ENCODE peak calls at places on chromosomes 13 and 19, in eight cellular contexts. D, U, H, F, O, X, R and Q are unnamed samples.

GRCh38 chr19:29003641-29004409 is 209.1 kb downstream of the UQCRFS1 start:
- DNase-seq in D (no peak), U (no peak), H (no peak), F (no peak), O (no peak), X (no peak), R (no peak), Q (no peak)

GRCh38 chr19:30719189-30719990 is 347.2 kb downstream of the ZNF536 start:
- DNase-seq in D (no peak), U (no peak), H (no peak), F (peak), O (no peak), X (peak), R (peak), Q (no peak)

GRCh38 chr13:112623051-112623711 is 35.2 kb upstream of the TUBGCP3 start:
- DNase-seq in D (no peak), U (no peak), H (no peak), F (no peak), O (no peak), X (no peak), R (no peak), Q (no peak)

GRCh38 chr13:51519839-51520238 is 64.4 kb upstream of the WDFY2 start:
- DNase-seq in D (no peak), U (peak), H (peak), F (no peak), O (no peak), X (no peak), R (no peak), Q (no peak)

GRCh38 chr13:65112123-65113075 is 2117.7 kb downstream of the PCDH9 start:
- DNase-seq in D (no peak), U (peak), H (peak), F (no peak), O (no peak), X (no peak), R (no peak), Q (no peak)

GRCh38 chr19:48239582-48240141 is 16.1 kb downstream of the CARD8 start:
- DNase-seq in D (no peak), U (peak), H (peak), F (no peak), O (no peak), X (no peak), R (no peak), Q (no peak)

GRCh38 chr13:57629821-57630235 is 1.7 kb upstream of the PCDH17 start:
- DNase-seq in D (no peak), U (peak), H (peak), F (no peak), O (peak), X (peak), R (peak), Q (peak)

GRCh38 chr19:43524922-43525835 is 1.8 kb downstream of the ETHE1 start:
- DNase-seq in D (peak), U (peak), H (peak), F (peak), O (no peak), X (peak), R (peak), Q (peak)

GRCh38 chr19:33905937-33906577 is 109.4 kb downstream of the KCTD15 start:
- DNase-seq in D (no peak), U (peak), H (no peak), F (peak), O (peak), X (peak), R (peak), Q (peak)

GRCh38 chr13:42836930-42837329 is 55.5 kb downstream of the FAM216B start:
- DNase-seq in D (no peak), U (peak), H (peak), F (no peak), O (no peak), X (no peak), R (no peak), Q (no peak)

GRCh38 chr13:108915095-108915633 is 285.8 kb downstream of the MYO16 start:
- DNase-seq in D (no peak), U (peak), H (peak), F (no peak), O (no peak), X (no peak), R (no peak), Q (no peak)

GRCh38 chr13:65889368-65889767 is 1340.8 kb downstream of the PCDH9 start:
- DNase-seq in D (no peak), U (peak), H (peak), F (no peak), O (no peak), X (no peak), R (no peak), Q (no peak)

GRCh38 chr19:55248704-55249103 is 10.1 kb downstream of the PPP6R1 start:
- DNase-seq in D (no peak), U (no peak), H (no peak), F (no peak), O (no peak), X (no peak), R (no peak), Q (no peak)

GRCh38 chr13:32023698-32024097 is 7.9 kb upstream of the FRY start:
- DNase-seq in D (no peak), U (peak), H (no peak), F (no peak), O (no peak), X (no peak), R (no peak), Q (no peak)

GRCh38 chr13:71864981-71865857 is 1.8 kb downstream of the DACH1 start:
- DNase-seq in D (no peak), U (no peak), H (no peak), F (no peak), O (no peak), X (peak), R (peak), Q (no peak)

GRCh38 chr19:48837081-48837524 is 812 bp upstream of the HSD17B14 start:
- DNase-seq in D (peak), U (peak), H (peak), F (peak), O (no peak), X (peak), R (peak), Q (peak)

GRCh38 chr19:37903096-37903495 is 3.3 kb downstream of the WDR87 start:
- DNase-seq in D (no peak), U (no peak), H (no peak), F (no peak), O (no peak), X (no peak), R (no peak), Q (no peak)

GRCh38 chr19:29664753-29665214 is 477 bp upstream of the PLEKHF1 start:
- DNase-seq in D (no peak), U (no peak), H (no peak), F (no peak), O (no peak), X (no peak), R (no peak), Q (no peak)

GRCh38 chr19:10219678-10220077 is 11.5 kb downstream of the S1PR2 start:
- DNase-seq in D (no peak), U (peak), H (peak), F (no peak), O (peak), X (no peak), R (no peak), Q (no peak)

GRCh38 chr13:52447354-52447753 is 3.1 kb downstream of the VPS36 start:
- DNase-seq in D (no peak), U (no peak), H (peak), F (no peak), O (no peak), X (no peak), R (no peak), Q (no peak)

GRCh38 chr19:54708781-54709180 is 15.5 kb upstream of the KIR3DL3 start:
- DNase-seq in D (no peak), U (no peak), H (no peak), F (no peak), O (no peak), X (no peak), R (no peak), Q (no peak)

GRCh38 chr13:31790992-31791391 is 51.7 kb downstream of the RXFP2 start:
- DNase-seq in D (no peak), U (no peak), H (peak), F (no peak), O (no peak), X (no peak), R (no peak), Q (no peak)

GRCh38 chr13:43441916-43442315 is 344.9 kb downstream of the ENOX1 start:
- DNase-seq in D (no peak), U (no peak), H (no peak), F (no peak), O (no peak), X (no peak), R (no peak), Q (no peak)

GRCh38 chr19:45125975-45126493 is 33.1 kb downstream of the PPP1R37 start:
- DNase-seq in D (peak), U (peak), H (peak), F (no peak), O (peak), X (no peak), R (peak), Q (peak)

GRCh38 chr13:36420437-36420891 is 11.8 kb upstream of the CCNA1 start:
- DNase-seq in D (peak), U (peak), H (peak), F (peak), O (peak), X (peak), R (peak), Q (peak)

GRCh38 chr19:10888421-10888866 is 17.1 kb downstream of the CARM1 start:
- DNase-seq in D (no peak), U (no peak), H (no peak), F (no peak), O (no peak), X (no peak), R (no peak), Q (no peak)

GRCh38 chr19:49546825-49547565 is 19.2 kb downstream of the RCN3 start:
- DNase-seq in D (peak), U (peak), H (peak), F (peak), O (peak), X (peak), R (no peak), Q (peak)

GRCh38 chr13:94703271-94703670 is 9.1 kb downstream of the SOX21 start:
- DNase-seq in D (no peak), U (no peak), H (no peak), F (no peak), O (no peak), X (no peak), R (no peak), Q (no peak)

GRCh38 chr19:11020423-11020822 is 59.6 kb downstream of the SMARCA4 start:
- DNase-seq in D (no peak), U (no peak), H (no peak), F (no peak), O (no peak), X (no peak), R (no peak), Q (no peak)

GRCh38 chr19:55647732-55648656 is at the start of gene CCDC106:
- DNase-seq in D (peak), U (peak), H (peak), F (no peak), O (peak), X (peak), R (no peak), Q (no peak)

GRCh38 chr13:75687145-75687763 is 51.1 kb downstream of the LMO7 start:
- DNase-seq in D (no peak), U (peak), H (peak), F (no peak), O (peak), X (no peak), R (no peak), Q (no peak)

DNA sequence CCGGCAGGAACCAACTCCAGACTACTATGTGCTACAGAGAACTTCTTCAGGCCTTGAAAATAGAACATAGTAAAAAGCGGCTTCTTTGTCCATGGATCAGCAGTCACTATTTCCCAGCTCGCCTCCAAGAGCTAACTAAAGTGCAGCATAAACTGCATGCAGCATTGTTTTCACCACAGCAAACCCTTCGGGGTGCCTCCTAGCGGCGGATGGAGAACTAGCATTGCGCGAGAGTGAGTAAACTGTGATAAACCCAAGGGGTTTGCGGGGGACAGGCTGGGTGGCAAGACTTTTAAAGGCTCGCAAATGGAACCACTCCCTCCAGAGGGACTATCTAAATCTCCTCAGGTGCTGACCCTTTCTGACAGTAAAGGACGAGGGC is 21.6 kb upstream of the SGCG start:
- DNase-seq in D (no peak), U (peak), H (peak), F (no peak), O (peak), X (no peak), R (no peak), Q (no peak)
- TF ChIP-seq CTCF in D (no peak), U (peak), H (peak), F (peak), O (peak), X (no peak), R (peak), Q (no peak)

DNA sequence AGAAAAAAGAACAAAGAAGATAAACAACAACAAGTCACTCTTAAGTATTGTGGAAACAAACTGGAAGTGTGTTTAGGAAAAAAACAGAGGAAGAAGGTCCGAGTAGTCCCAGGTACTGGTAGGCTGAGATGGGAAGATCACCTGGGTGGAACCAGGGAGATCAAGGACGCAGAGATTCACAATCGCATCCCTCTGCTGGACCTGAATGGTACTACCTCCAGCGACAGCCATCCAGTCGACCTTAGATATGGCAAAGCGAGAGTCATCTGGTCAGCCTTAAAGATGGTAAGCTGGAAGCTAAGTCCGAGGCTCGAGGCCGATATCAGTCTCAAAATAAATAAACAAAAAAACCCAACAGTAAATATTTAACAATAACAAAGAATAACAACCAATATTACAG is 44.9 kb upstream of the ZNF91 start:
- DNase-seq in D (no peak), U (no peak), H (no peak), F (no peak), O (peak), X (no peak), R (no peak), Q (no peak)
- TF ChIP-seq CTCF in D (no peak), U (peak), H (peak), F (no peak), O (peak), X (no peak), R (no peak), Q (no peak)

DNA sequence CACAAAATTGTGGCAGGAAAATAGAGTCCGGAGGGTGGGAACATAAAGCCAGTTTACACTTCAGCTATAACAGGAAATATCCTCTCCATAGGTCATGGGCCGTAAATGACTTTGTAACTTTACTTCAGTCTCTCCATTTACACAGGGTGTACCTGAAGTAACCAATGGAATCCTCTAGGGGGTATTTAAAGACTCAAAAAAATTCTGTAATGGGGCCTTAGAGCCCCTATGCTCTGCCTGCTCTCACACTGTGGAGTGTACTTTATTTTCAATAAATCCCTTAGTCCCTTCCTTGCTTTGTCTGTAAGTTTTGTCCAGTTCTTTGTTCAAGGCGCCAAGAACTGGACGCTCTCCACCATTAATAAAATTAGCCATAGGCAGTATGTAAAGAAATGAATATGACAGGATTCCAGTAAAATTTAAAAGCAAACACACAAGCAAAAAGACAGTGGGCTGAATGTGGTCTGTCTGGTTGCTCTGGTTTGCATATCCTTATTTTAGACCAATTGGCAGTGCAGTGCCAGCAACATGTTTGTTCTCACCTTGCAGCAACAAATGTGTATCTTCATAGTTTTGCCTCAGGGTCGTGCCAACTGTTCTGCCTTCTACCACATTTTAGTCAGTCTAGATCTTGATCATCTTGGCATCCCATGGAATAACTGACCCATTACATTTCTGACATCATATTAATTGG is 801.5 kb upstream of the SPRY2 start:
- DNase-seq in D (no peak), U (peak), H (no peak), F (no peak), O (no peak), X (no peak), R (no peak), Q (no peak)
- TF ChIP-seq CTCF in D (no peak), U (peak), H (no peak), F (no peak), O (no peak), X (no peak), R (no peak), Q (no peak)

GRCh38 chr13:21973437-21974125 is 302.7 kb downstream of the FGF9 start:
- DNase-seq in D (no peak), U (no peak), H (no peak), F (no peak), O (no peak), X (no peak), R (no peak), Q (no peak)
- TF ChIP-seq CTCF in D (no peak), U (no peak), H (no peak), F (no peak), O (no peak), X (no peak), R (no peak), Q (no peak)

DNA sequence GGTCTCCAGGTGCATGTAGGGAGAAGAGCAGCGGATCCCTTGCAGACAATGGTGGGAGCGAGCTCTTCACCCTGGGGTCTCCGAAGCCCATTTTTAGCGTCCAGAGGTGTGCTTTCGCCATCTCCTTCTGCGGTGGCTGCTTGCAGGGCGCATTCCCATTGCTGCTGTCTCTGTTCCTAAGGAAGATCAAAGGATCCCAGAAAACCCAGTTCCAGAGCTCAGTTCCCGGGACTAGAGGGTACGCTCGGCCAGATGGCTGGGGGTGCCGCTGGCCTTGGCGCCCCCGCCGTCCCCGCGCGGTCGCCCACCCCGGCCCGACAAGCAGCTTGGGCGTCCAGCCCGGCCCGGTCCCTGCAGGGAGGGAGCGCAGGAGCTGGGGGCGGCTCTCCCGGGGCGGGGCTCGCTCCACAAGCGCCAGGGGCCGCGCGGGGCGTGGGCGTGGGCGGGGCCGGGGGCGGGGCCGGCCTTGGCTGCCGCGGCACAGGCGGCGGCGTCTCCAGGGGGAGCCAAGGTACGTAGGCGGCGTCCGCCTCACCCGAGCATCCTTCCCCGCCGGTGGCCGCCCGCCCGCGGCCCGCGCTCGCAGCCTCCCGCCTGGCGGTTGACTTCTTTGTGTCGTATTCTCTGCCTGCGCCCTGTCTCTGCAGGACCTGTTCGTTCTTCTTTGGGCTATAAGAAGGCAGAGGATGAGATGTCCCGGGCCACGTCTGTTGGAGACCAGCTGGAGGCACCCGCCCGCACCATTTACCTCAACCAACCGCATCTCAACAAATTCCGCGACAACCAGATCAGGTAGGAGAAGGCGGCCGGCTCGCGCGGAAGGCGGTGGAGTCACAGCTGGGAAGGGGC is 96.8 kb downstream of the ATP8A2 start:
- DNase-seq in D (no peak), U (no peak), H (no peak), F (no peak), O (peak), X (no peak), R (no peak), Q (no peak)
- TF ChIP-seq CTCF in D (no peak), U (no peak), H (no peak), F (no peak), O (no peak), X (no peak), R (no peak), Q (no peak)

GRCh38 chr19:18866800-18867123 is 29.2 kb downstream of the CERS1 start:
- DNase-seq in D (no peak), U (no peak), H (no peak), F (no peak), O (no peak), X (no peak), R (no peak), Q (no peak)
- TF ChIP-seq CTCF in D (peak), U (peak), H (no peak), F (peak), O (no peak), X (no peak), R (peak), Q (no peak)

GRCh38 chr13:40052954-40053353 is 397.5 kb downstream of the COG6 start:
- DNase-seq in D (no peak), U (no peak), H (no peak), F (no peak), O (no peak), X (no peak), R (no peak), Q (no peak)
- TF ChIP-seq CTCF in D (no peak), U (no peak), H (no peak), F (no peak), O (no peak), X (no peak), R (no peak), Q (no peak)